ENCODE peak calls at places on chromosomes 5 and 9, in four cellular contexts. M, A, J and P are unnamed samples.

GRCh38 chr5:168693297-168693696 is 114.1 kb upstream of the PANK3 start:
- DNase-seq in M (no peak), A (peak), J (no peak), P (no peak)

GRCh38 chr5:58466939-58467338 is 7.1 kb upstream of the PLK2 start:
- DNase-seq in M (peak), A (no peak), J (no peak), P (peak)

GRCh38 chr5:6508931-6509330 is 60.3 kb downstream of the UBE2QL1 start:
- DNase-seq in M (no peak), A (no peak), J (no peak), P (no peak)

GRCh38 chr5:150700298-150700599 is 613 bp downstream of the RBM22 start:
- DNase-seq in M (no peak), A (no peak), J (no peak), P (peak)

GRCh38 chr5:62579761-62580160 is 1.1 kb downstream of the LRRC70 start:
- DNase-seq in M (no peak), A (no peak), J (no peak), P (no peak)

GRCh38 chr5:68711311-68712200 is 382.3 kb upstream of the SLC30A5 start:
- DNase-seq in M (no peak), A (no peak), J (peak), P (no peak)

GRCh38 chr5:127028822-127029457 is 1.4 kb downstream of the MARCHF3 start:
- DNase-seq in M (peak), A (peak), J (no peak), P (no peak)

GRCh38 chr5:141363952-141364660 is at the start of gene PCDHGA5:
- DNase-seq in M (peak), A (no peak), J (no peak), P (no peak)

GRCh38 chr9:122206118-122207046 is 22.4 kb downstream of the LHX6 start:
- DNase-seq in M (peak), A (no peak), J (no peak), P (no peak)

GRCh38 chr5:60173672-60174071 is 280.1 kb upstream of the PDE4D start:
- DNase-seq in M (no peak), A (no peak), J (no peak), P (no peak)

GRCh38 chr5:90689064-90689463 is 130.5 kb downstream of the ADGRV1 start:
- DNase-seq in M (no peak), A (peak), J (no peak), P (no peak)

GRCh38 chr5:115184780-115185179 is 15.1 kb upstream of the TRIM36 start:
- DNase-seq in M (peak), A (no peak), J (no peak), P (no peak)

GRCh38 chr5:55324815-55325418 is 17.1 kb downstream of the MTREX start:
- DNase-seq in M (peak), A (peak), J (no peak), P (peak)

GRCh38 chr5:4862500-4862899 is 277.6 kb upstream of the ADAMTS16 start:
- DNase-seq in M (peak), A (peak), J (no peak), P (peak)

GRCh38 chr5:7396169-7397004 is 449 bp downstream of the ADCY2 start:
- DNase-seq in M (no peak), A (no peak), J (no peak), P (no peak)

GRCh38 chr9:86282979-86283535 is 719 bp upstream of the ISCA1 start:
- DNase-seq in M (peak), A (peak), J (no peak), P (no peak)

GRCh38 chr5:157290156-157290980 is 24.4 kb downstream of the CYFIP2 start:
- DNase-seq in M (peak), A (no peak), J (no peak), P (peak)

GRCh38 chr5:176660860-176661641 is 13.8 kb downstream of the TSPAN17 start:
- DNase-seq in M (peak), A (peak), J (peak), P (peak)

GRCh38 chr5:146213210-146213838 is 9.9 kb downstream of the RBM27 start:
- DNase-seq in M (peak), A (peak), J (no peak), P (no peak)

GRCh38 chr9:38423273-38423938 is 848 bp downstream of the IGFBPL1 start:
- DNase-seq in M (no peak), A (no peak), J (no peak), P (no peak)

GRCh38 chr5:86665984-86666760 is 48.4 kb downstream of the COX7C start:
- DNase-seq in M (no peak), A (no peak), J (peak), P (no peak)

GRCh38 chr9:124480621-124480981 is 26.6 kb downstream of the NR5A1 start:
- DNase-seq in M (peak), A (peak), J (no peak), P (peak)

GRCh38 chr5:15450473-15450872 is 49.5 kb upstream of the FBXL7 start:
- DNase-seq in M (no peak), A (no peak), J (no peak), P (no peak)

GRCh38 chr9:133315997-133316396 is 20.0 kb downstream of the SURF6 start:
- DNase-seq in M (no peak), A (no peak), J (no peak), P (no peak)
- TF ChIP-seq ELK1 in M (no peak), A (no peak), J (no peak), P (no peak)

DNA sequence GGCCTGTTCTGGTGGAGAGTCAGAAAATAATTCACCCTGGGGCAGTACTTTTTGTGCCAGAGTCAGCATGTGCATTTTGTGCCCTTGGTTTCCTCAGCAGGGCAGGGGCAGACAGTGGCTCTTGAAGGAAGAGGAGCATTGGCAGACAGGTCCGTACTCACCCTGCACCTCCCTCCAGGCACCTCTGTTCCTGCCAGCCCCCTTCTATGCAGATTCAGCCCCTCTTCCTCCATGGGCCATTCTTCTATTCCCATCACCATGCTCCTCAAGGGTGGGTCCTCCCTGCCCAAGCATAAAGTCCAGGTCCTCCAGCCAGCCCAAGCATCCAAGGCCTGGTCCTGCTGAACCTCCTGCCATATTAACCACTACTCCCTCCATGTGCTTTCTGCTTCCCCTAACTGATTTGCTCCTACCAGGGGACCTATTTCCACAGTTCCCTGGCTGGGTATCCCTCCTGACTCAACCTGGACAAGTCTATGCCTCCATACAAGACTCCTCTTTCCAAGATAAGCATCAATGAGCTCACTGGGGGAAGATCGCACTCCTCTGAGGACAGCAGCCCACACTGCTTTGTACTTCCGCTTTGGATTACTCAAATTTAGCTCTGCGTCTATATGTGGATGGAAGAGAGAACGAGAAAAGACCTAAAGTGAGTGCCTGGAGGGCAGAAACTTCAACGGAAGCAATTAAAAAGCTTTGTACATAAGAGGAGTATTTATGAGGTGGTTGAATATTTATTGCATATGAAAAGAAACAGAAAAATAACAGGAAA is 9.3 kb upstream of the ACSL6 start:
- DNase-seq in M (no peak), A (peak), J (no peak), P (no peak)
- TF ChIP-seq ELK1 in M (no peak), A (no peak), J (no peak), P (no peak)

GRCh38 chr9:85162822-85163221 is 493.3 kb downstream of the NTRK2 start:
- DNase-seq in M (no peak), A (no peak), J (no peak), P (no peak)
- TF ChIP-seq ELK1 in M (no peak), A (no peak), J (no peak), P (no peak)

DNA sequence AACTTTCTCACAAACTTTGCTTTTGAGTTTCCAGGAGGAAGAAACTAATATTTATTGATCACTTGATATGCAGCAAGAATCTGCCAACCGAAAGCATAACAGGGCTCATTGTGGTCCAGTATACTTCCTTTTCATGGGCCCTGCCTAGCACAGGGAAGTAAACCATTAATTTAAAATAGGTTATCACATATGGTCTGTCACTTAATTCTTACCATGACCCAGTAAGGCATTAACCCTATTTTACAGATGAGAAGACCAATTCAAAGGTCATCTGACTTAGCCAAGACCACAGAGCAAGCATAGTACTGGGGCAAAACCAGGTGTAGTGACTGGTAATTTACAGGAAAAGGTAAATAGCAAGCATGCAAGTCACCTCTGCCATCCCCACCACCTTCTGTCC is 336.9 kb upstream of the DMAC1 start:
- DNase-seq in M (no peak), A (no peak), J (no peak), P (no peak)
- TF ChIP-seq ELK1 in M (no peak), A (no peak), J (no peak), P (no peak)

GRCh38 chr5:81767097-81767496 is 16.2 kb upstream of the SSBP2 start:
- DNase-seq in M (no peak), A (no peak), J (no peak), P (no peak)
- TF ChIP-seq ELK1 in M (no peak), A (no peak), J (no peak), P (no peak)

GRCh38 chr5:13917061-13917460 is 27.4 kb downstream of the DNAH5 start:
- DNase-seq in M (no peak), A (no peak), J (no peak), P (no peak)

GRCh38 chr5:13919087-13919486 is 25.4 kb downstream of the DNAH5 start:
- DNase-seq in M (no peak), A (no peak), J (no peak), P (no peak)

GRCh38 chr5:13921573-13921972 is 22.9 kb downstream of the DNAH5 start:
- DNase-seq in M (peak), A (no peak), J (no peak), P (no peak)
- TF ChIP-seq ELK1 in M (no peak), A (no peak), J (no peak), P (no peak)

GRCh38 chr5:122815218-122815767 is 30.1 kb upstream of the SNX24 start:
- DNase-seq in M (no peak), A (no peak), J (no peak), P (no peak)

GRCh38 chr5:122816726-122817125 is 28.7 kb upstream of the SNX24 start:
- DNase-seq in M (no peak), A (no peak), J (no peak), P (no peak)
- TF ChIP-seq ELK1 in M (no peak), A (no peak), J (no peak), P (no peak)

GRCh38 chr5:125874717-125875116 is 548.5 kb upstream of the GRAMD2B start:
- DNase-seq in M (no peak), A (no peak), J (no peak), P (no peak)
- TF ChIP-seq ELK1 in M (no peak), A (no peak), J (no peak), P (no peak)

DNA sequence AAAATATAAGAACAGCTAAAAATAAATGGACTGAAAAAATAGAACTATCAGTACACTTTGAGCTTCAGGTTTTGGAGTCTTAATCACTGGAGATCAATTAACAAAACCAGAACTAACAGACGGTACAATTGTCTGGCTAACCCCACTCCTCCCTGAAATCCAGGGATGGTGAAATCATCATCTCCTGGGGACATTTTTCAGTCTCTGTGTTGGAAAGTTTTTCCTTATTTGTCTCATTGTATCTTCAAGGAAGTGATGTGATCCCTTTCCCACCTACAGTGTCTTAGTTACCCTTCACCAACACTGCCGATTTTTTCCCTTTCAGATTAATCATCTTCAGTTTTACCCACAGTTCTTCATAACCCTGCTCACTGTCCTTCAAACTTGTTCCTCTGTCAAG is 81.9 kb downstream of the MAP1B start:
- DNase-seq in M (no peak), A (no peak), J (no peak), P (no peak)
- TF ChIP-seq ELK1 in M (no peak), A (no peak), J (no peak), P (no peak)